ENCODE peak calls at places on chromosomes 6 and 20, in six cellular contexts. One of them, this sample, is unnamed.

GRCh38 chr6:111677186-111677990 is 71.7 kb upstream of the TRAF3IP2 start:
- DNase-seq in SK-MEL-5: no peak
- DNase-seq in SW480: no peak
- DNase-seq in nephron progenitor cell: no peak
- DNase-seq in EL: no peak
- DNase-seq in MG63: no peak
- DNase-seq in this sample: no peak

GRCh38 chr6:151370509-151371078 is 20.8 kb downstream of the ZBTB2 start:
- DNase-seq in SK-MEL-5: peak
- DNase-seq in SW480: no peak
- DNase-seq in nephron progenitor cell: no peak
- DNase-seq in EL: no peak
- DNase-seq in MG63: no peak
- DNase-seq in this sample: no peak

GRCh38 chr6:71157350-71157749 is 131.3 kb upstream of the OGFRL1 start:
- DNase-seq in SK-MEL-5: no peak
- DNase-seq in SW480: no peak
- DNase-seq in nephron progenitor cell: no peak
- DNase-seq in EL: no peak
- DNase-seq in MG63: no peak
- DNase-seq in this sample: no peak

GRCh38 chr6:166651408-166651807 is 24.4 kb upstream of the RPS6KA2 start:
- DNase-seq in SK-MEL-5: no peak
- DNase-seq in SW480: no peak
- DNase-seq in nephron progenitor cell: no peak
- DNase-seq in EL: no peak
- DNase-seq in MG63: no peak
- DNase-seq in this sample: no peak

GRCh38 chr6:159169193-159169555 is at the start of gene FNDC1:
- DNase-seq in SK-MEL-5: no peak
- DNase-seq in SW480: no peak
- DNase-seq in nephron progenitor cell: peak
- DNase-seq in EL: no peak
- DNase-seq in MG63: peak
- DNase-seq in this sample: no peak

GRCh38 chr6:100101656-100102055 is 107.6 kb upstream of the MCHR2 start:
- DNase-seq in SK-MEL-5: no peak
- DNase-seq in SW480: no peak
- DNase-seq in nephron progenitor cell: no peak
- DNase-seq in EL: peak
- DNase-seq in MG63: no peak
- DNase-seq in this sample: no peak

GRCh38 chr20:11918280-11918952 is 723 bp downstream of the BTBD3 start:
- DNase-seq in SK-MEL-5: no peak
- DNase-seq in SW480: no peak
- DNase-seq in nephron progenitor cell: no peak
- DNase-seq in EL: no peak
- DNase-seq in MG63: no peak
- DNase-seq in this sample: no peak

GRCh38 chr6:69866351-69867074 is at the start of gene COL19A1:
- DNase-seq in SK-MEL-5: peak
- DNase-seq in SW480: peak
- DNase-seq in nephron progenitor cell: peak
- DNase-seq in EL: no peak
- DNase-seq in MG63: no peak
- DNase-seq in this sample: no peak

GRCh38 chr6:46039646-46040045 is 24.0 kb upstream of the CLIC5 start:
- DNase-seq in SK-MEL-5: no peak
- DNase-seq in SW480: no peak
- DNase-seq in nephron progenitor cell: no peak
- DNase-seq in EL: no peak
- DNase-seq in MG63: no peak
- DNase-seq in this sample: no peak

GRCh38 chr6:159152014-159152413 is 17.2 kb upstream of the FNDC1 start:
- DNase-seq in SK-MEL-5: no peak
- DNase-seq in SW480: no peak
- DNase-seq in nephron progenitor cell: no peak
- DNase-seq in EL: no peak
- DNase-seq in MG63: no peak
- DNase-seq in this sample: no peak

GRCh38 chr6:63677282-63677681 is 41.7 kb downstream of the PHF3 start:
- DNase-seq in SK-MEL-5: no peak
- DNase-seq in SW480: peak
- DNase-seq in nephron progenitor cell: no peak
- DNase-seq in EL: peak
- DNase-seq in MG63: no peak
- DNase-seq in this sample: no peak

GRCh38 chr20:38186788-38187221 is 21.7 kb upstream of the TGM2 start:
- DNase-seq in SK-MEL-5: no peak
- DNase-seq in SW480: peak
- DNase-seq in nephron progenitor cell: no peak
- DNase-seq in EL: peak
- DNase-seq in MG63: no peak
- DNase-seq in this sample: no peak

GRCh38 chr20:1631309-1632227 is 11.8 kb upstream of the SIRPB1 start:
- DNase-seq in SK-MEL-5: no peak
- DNase-seq in SW480: no peak
- DNase-seq in nephron progenitor cell: no peak
- DNase-seq in EL: peak
- DNase-seq in MG63: peak
- DNase-seq in this sample: no peak

GRCh38 chr20:44219791-44220190 is 9.2 kb upstream of the OSER1 start:
- DNase-seq in SK-MEL-5: no peak
- DNase-seq in SW480: no peak
- DNase-seq in nephron progenitor cell: no peak
- DNase-seq in EL: no peak
- DNase-seq in MG63: no peak
- DNase-seq in this sample: no peak

GRCh38 chr6:134352786-134353480 is 35.0 kb upstream of the SGK1 start:
- DNase-seq in SK-MEL-5: no peak
- DNase-seq in SW480: no peak
- DNase-seq in nephron progenitor cell: no peak
- DNase-seq in EL: peak
- DNase-seq in MG63: peak
- DNase-seq in this sample: no peak

GRCh38 chr20:37524221-37524700 is 3.2 kb downstream of the NNAT start:
- DNase-seq in SK-MEL-5: no peak
- DNase-seq in SW480: peak
- DNase-seq in nephron progenitor cell: no peak
- DNase-seq in EL: no peak
- DNase-seq in MG63: no peak
- DNase-seq in this sample: no peak

GRCh38 chr20:62776692-62777527 is 19.4 kb upstream of the MRGBP start:
- DNase-seq in SK-MEL-5: peak
- DNase-seq in SW480: peak
- DNase-seq in nephron progenitor cell: no peak
- DNase-seq in EL: peak
- DNase-seq in MG63: peak
- DNase-seq in this sample: no peak